ENCODE peak calls at places on chromosomes 13 and 19, in nine cellular contexts. One of them, this sample, is unnamed.

GRCh38 chr13:102904408-102904862 is 58.6 kb downstream of the ERCC5 start:
- DNase-seq in tibial artery: no peak
- DNase-seq in CD8-positive, alpha-beta memory T cell: no peak
- DNase-seq in WERI-Rb-1: no peak
- DNase-seq in heart right ventricle: no peak
- DNase-seq in right atrium auricular region: no peak
- DNase-seq in PC-3: peak
- DNase-seq in brain microvascular endothelial cell: no peak
- DNase-seq in CD8-positive, alpha-beta T cell: no peak
- DNase-seq in this sample: no peak

GRCh38 chr13:52353116-52353718 is 52.8 kb downstream of the THSD1 start:
- DNase-seq in CD8-positive, alpha-beta memory T cell: no peak
- DNase-seq in PC-3: no peak
- DNase-seq in tibial artery: no peak
- DNase-seq in brain microvascular endothelial cell: peak
- DNase-seq in heart right ventricle: no peak
- DNase-seq in right atrium auricular region: no peak
- DNase-seq in CD8-positive, alpha-beta T cell: no peak
- DNase-seq in WERI-Rb-1: no peak
- DNase-seq in this sample: no peak

GRCh38 chr19:4052993-4053422 is 13.7 kb downstream of the ZBTB7A start:
- DNase-seq in WERI-Rb-1: no peak
- DNase-seq in heart right ventricle: no peak
- DNase-seq in right atrium auricular region: no peak
- DNase-seq in brain microvascular endothelial cell: no peak
- DNase-seq in CD8-positive, alpha-beta memory T cell: no peak
- DNase-seq in PC-3: peak
- DNase-seq in tibial artery: no peak
- DNase-seq in CD8-positive, alpha-beta T cell: no peak
- DNase-seq in this sample: no peak

GRCh38 chr19:55212447-55212846 is 3.1 kb upstream of the PTPRH start:
- DNase-seq in CD8-positive, alpha-beta T cell: peak
- DNase-seq in PC-3: peak
- DNase-seq in WERI-Rb-1: no peak
- DNase-seq in CD8-positive, alpha-beta memory T cell: no peak
- DNase-seq in heart right ventricle: no peak
- DNase-seq in tibial artery: no peak
- DNase-seq in right atrium auricular region: no peak
- DNase-seq in brain microvascular endothelial cell: no peak
- DNase-seq in this sample: no peak

GRCh38 chr13:102571075-102571474 is 25.7 kb upstream of the TPP2 start:
- DNase-seq in CD8-positive, alpha-beta memory T cell: no peak
- DNase-seq in brain microvascular endothelial cell: no peak
- DNase-seq in PC-3: peak
- DNase-seq in heart right ventricle: no peak
- DNase-seq in WERI-Rb-1: no peak
- DNase-seq in CD8-positive, alpha-beta T cell: no peak
- DNase-seq in right atrium auricular region: no peak
- DNase-seq in tibial artery: no peak
- DNase-seq in this sample: no peak

GRCh38 chr13:41459754-41460111 is 2.4 kb downstream of the RGCC start:
- DNase-seq in heart right ventricle: no peak
- DNase-seq in CD8-positive, alpha-beta memory T cell: no peak
- DNase-seq in CD8-positive, alpha-beta T cell: no peak
- DNase-seq in WERI-Rb-1: no peak
- DNase-seq in right atrium auricular region: no peak
- DNase-seq in PC-3: no peak
- DNase-seq in brain microvascular endothelial cell: no peak
- DNase-seq in tibial artery: no peak
- DNase-seq in this sample: no peak

GRCh38 chr13:31204592-31204991 is 4.8 kb downstream of the B3GLCT start:
- DNase-seq in heart right ventricle: no peak
- DNase-seq in CD8-positive, alpha-beta T cell: no peak
- DNase-seq in tibial artery: no peak
- DNase-seq in PC-3: peak
- DNase-seq in brain microvascular endothelial cell: peak
- DNase-seq in WERI-Rb-1: peak
- DNase-seq in CD8-positive, alpha-beta memory T cell: no peak
- DNase-seq in right atrium auricular region: no peak
- DNase-seq in this sample: no peak

GRCh38 chr13:39132286-39132685 is 94.0 kb downstream of the NHLRC3 start:
- DNase-seq in CD8-positive, alpha-beta memory T cell: no peak
- DNase-seq in heart right ventricle: no peak
- DNase-seq in CD8-positive, alpha-beta T cell: no peak
- DNase-seq in brain microvascular endothelial cell: no peak
- DNase-seq in right atrium auricular region: no peak
- DNase-seq in WERI-Rb-1: no peak
- DNase-seq in tibial artery: no peak
- DNase-seq in PC-3: peak
- DNase-seq in this sample: no peak

GRCh38 chr19:35872180-35872579 is 3.8 kb downstream of the APLP1 start:
- DNase-seq in WERI-Rb-1: no peak
- DNase-seq in heart right ventricle: no peak
- DNase-seq in CD8-positive, alpha-beta memory T cell: no peak
- DNase-seq in PC-3: no peak
- DNase-seq in tibial artery: no peak
- DNase-seq in right atrium auricular region: no peak
- DNase-seq in CD8-positive, alpha-beta T cell: no peak
- DNase-seq in brain microvascular endothelial cell: no peak
- DNase-seq in this sample: no peak

GRCh38 chr13:51230473-51231105 is 8.4 kb downstream of the FAM124A start:
- DNase-seq in tibial artery: no peak
- DNase-seq in brain microvascular endothelial cell: peak
- DNase-seq in PC-3: no peak
- DNase-seq in heart right ventricle: peak
- DNase-seq in WERI-Rb-1: peak
- DNase-seq in CD8-positive, alpha-beta T cell: no peak
- DNase-seq in CD8-positive, alpha-beta memory T cell: no peak
- DNase-seq in right atrium auricular region: peak
- DNase-seq in this sample: no peak

DNA sequence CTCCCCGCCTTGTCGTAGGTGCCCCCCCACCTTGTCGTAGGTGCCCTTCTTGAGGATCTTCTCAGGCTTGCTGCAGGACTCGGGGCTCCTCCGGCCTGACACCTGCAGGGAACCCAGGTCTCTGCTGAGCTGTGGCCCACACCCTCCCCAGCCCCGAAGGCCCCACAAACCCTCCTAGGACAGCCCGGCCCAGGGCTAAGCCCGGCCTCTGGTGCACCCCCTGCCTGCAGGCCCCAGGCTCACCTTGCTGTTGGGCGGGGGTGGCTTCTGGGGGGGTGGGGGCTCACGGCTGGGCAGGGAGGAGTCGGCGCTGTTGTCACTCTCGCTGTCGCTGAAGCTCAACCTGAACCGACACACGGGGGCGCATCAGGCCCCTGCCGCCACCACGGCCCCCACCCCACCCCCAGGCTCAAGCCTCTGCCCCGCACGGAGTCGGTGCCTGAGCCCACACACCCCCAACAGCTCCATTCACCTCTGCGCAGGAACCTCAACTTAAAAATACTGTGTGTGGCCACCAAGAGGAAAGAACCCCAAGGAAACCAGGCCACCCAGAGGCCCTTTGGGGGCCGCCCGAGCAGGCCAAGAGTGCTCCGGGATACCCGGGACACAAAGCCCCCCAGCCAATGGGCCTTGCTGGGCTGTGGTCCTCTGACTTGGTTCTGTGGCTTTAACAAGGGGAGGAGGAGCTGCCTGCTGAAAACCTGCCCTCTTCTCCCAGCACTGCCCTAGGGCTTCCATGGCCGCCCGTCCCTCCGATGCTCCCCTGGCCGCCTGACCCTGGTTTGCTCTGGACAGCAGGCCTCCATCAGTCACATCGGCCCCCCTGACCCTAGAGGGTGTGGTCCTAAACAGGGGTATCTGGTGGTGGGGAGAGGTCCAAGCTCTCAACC is 65.8 kb downstream of the MLLT1 start:
- DNase-seq in WERI-Rb-1: no peak
- DNase-seq in PC-3: no peak
- DNase-seq in CD8-positive, alpha-beta memory T cell: no peak
- DNase-seq in brain microvascular endothelial cell: no peak
- DNase-seq in CD8-positive, alpha-beta T cell: no peak
- DNase-seq in heart right ventricle: no peak
- DNase-seq in tibial artery: no peak
- DNase-seq in right atrium auricular region: no peak
- DNase-seq in this sample: no peak
- H3K27ac ChIP-seq in WERI-Rb-1: no peak
- H3K27ac ChIP-seq in PC-3: no peak
- H3K27ac ChIP-seq in CD8-positive, alpha-beta memory T cell: no peak
- H3K27ac ChIP-seq in brain microvascular endothelial cell: no peak
- H3K27ac ChIP-seq in CD8-positive, alpha-beta T cell: no peak
- H3K27ac ChIP-seq in heart right ventricle: no peak
- H3K27ac ChIP-seq in tibial artery: no peak
- H3K27ac ChIP-seq in right atrium auricular region: no peak
- H3K27ac ChIP-seq in this sample: no peak

GRCh38 chr13:76330216-76330615 is 556.0 kb downstream of the KCTD12 start:
- DNase-seq in PC-3: no peak
- DNase-seq in tibial artery: no peak
- DNase-seq in brain microvascular endothelial cell: no peak
- DNase-seq in right atrium auricular region: no peak
- DNase-seq in heart right ventricle: no peak
- DNase-seq in CD8-positive, alpha-beta memory T cell: no peak
- DNase-seq in WERI-Rb-1: no peak
- DNase-seq in CD8-positive, alpha-beta T cell: no peak
- DNase-seq in this sample: no peak

GRCh38 chr13:76326343-76326742 is 559.9 kb downstream of the KCTD12 start:
- DNase-seq in right atrium auricular region: no peak
- DNase-seq in PC-3: no peak
- DNase-seq in brain microvascular endothelial cell: no peak
- DNase-seq in CD8-positive, alpha-beta memory T cell: no peak
- DNase-seq in CD8-positive, alpha-beta T cell: no peak
- DNase-seq in heart right ventricle: no peak
- DNase-seq in WERI-Rb-1: no peak
- DNase-seq in tibial artery: no peak
- DNase-seq in this sample: no peak

GRCh38 chr13:76331948-76332712 is 554.1 kb downstream of the KCTD12 start:
- DNase-seq in WERI-Rb-1: no peak
- DNase-seq in CD8-positive, alpha-beta T cell: no peak
- DNase-seq in tibial artery: no peak
- DNase-seq in heart right ventricle: no peak
- DNase-seq in CD8-positive, alpha-beta memory T cell: no peak
- DNase-seq in brain microvascular endothelial cell: peak
- DNase-seq in right atrium auricular region: no peak
- DNase-seq in PC-3: no peak
- DNase-seq in this sample: no peak

GRCh38 chr13:76329004-76329403 is 557.2 kb downstream of the KCTD12 start:
- DNase-seq in right atrium auricular region: no peak
- DNase-seq in PC-3: no peak
- DNase-seq in tibial artery: no peak
- DNase-seq in CD8-positive, alpha-beta memory T cell: no peak
- DNase-seq in heart right ventricle: no peak
- DNase-seq in CD8-positive, alpha-beta T cell: no peak
- DNase-seq in WERI-Rb-1: no peak
- DNase-seq in brain microvascular endothelial cell: no peak
- DNase-seq in this sample: peak

DNA sequence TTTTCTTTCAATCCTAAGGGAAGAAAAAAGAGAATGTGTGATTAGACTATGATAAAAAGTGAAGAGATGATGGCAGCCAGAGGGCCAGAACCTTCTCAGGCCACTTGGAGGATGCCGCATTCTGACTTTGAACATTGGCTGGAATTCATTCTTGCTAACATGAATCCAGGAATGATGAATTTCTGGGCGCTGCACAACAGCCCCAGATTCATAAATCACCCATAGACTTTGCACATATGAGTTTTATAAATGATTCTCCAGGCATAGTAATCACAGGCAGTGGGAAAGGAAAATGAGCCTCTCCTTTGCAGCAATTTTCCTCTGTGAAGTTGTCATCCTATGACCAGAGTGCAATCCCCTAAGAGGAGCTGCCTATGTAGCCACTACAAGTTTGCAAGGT is 555.4 kb downstream of the KCTD12 start:
- DNase-seq in PC-3: no peak
- DNase-seq in WERI-Rb-1: no peak
- DNase-seq in brain microvascular endothelial cell: no peak
- DNase-seq in CD8-positive, alpha-beta T cell: no peak
- DNase-seq in CD8-positive, alpha-beta memory T cell: no peak
- DNase-seq in tibial artery: no peak
- DNase-seq in right atrium auricular region: no peak
- DNase-seq in heart right ventricle: no peak
- DNase-seq in this sample: no peak
- H3K27ac ChIP-seq in PC-3: no peak
- H3K27ac ChIP-seq in WERI-Rb-1: no peak
- H3K27ac ChIP-seq in brain microvascular endothelial cell: no peak
- H3K27ac ChIP-seq in CD8-positive, alpha-beta T cell: no peak
- H3K27ac ChIP-seq in CD8-positive, alpha-beta memory T cell: no peak
- H3K27ac ChIP-seq in tibial artery: no peak
- H3K27ac ChIP-seq in right atrium auricular region: no peak
- H3K27ac ChIP-seq in heart right ventricle: no peak
- H3K27ac ChIP-seq in this sample: no peak

GRCh38 chr13:98285852-98286594 is 109.0 kb upstream of the RNF113B start:
- DNase-seq in CD8-positive, alpha-beta memory T cell: no peak
- DNase-seq in right atrium auricular region: no peak
- DNase-seq in brain microvascular endothelial cell: no peak
- DNase-seq in WERI-Rb-1: peak
- DNase-seq in heart right ventricle: no peak
- DNase-seq in PC-3: no peak
- DNase-seq in CD8-positive, alpha-beta T cell: no peak
- DNase-seq in tibial artery: no peak
- DNase-seq in this sample: no peak

GRCh38 chr13:98286814-98287213 is 109.7 kb upstream of the RNF113B start:
- DNase-seq in PC-3: no peak
- DNase-seq in brain microvascular endothelial cell: no peak
- DNase-seq in CD8-positive, alpha-beta T cell: no peak
- DNase-seq in heart right ventricle: no peak
- DNase-seq in right atrium auricular region: no peak
- DNase-seq in WERI-Rb-1: no peak
- DNase-seq in tibial artery: no peak
- DNase-seq in CD8-positive, alpha-beta memory T cell: no peak
- DNase-seq in this sample: no peak

GRCh38 chr13:98284677-98285076 is 107.6 kb upstream of the RNF113B start:
- DNase-seq in brain microvascular endothelial cell: no peak
- DNase-seq in CD8-positive, alpha-beta memory T cell: no peak
- DNase-seq in right atrium auricular region: no peak
- DNase-seq in WERI-Rb-1: peak
- DNase-seq in PC-3: no peak
- DNase-seq in heart right ventricle: no peak
- DNase-seq in tibial artery: no peak
- DNase-seq in CD8-positive, alpha-beta T cell: no peak
- DNase-seq in this sample: no peak

GRCh38 chr13:98289339-98289935 is 112.4 kb upstream of the RNF113B start:
- DNase-seq in WERI-Rb-1: peak
- DNase-seq in CD8-positive, alpha-beta T cell: no peak
- DNase-seq in CD8-positive, alpha-beta memory T cell: no peak
- DNase-seq in brain microvascular endothelial cell: peak
- DNase-seq in PC-3: no peak
- DNase-seq in tibial artery: no peak
- DNase-seq in right atrium auricular region: no peak
- DNase-seq in heart right ventricle: no peak
- DNase-seq in this sample: no peak

GRCh38 chr13:98285317-98285716 is 108.2 kb upstream of the RNF113B start:
- DNase-seq in tibial artery: no peak
- DNase-seq in CD8-positive, alpha-beta memory T cell: no peak
- DNase-seq in right atrium auricular region: no peak
- DNase-seq in CD8-positive, alpha-beta T cell: no peak
- DNase-seq in heart right ventricle: no peak
- DNase-seq in WERI-Rb-1: peak
- DNase-seq in brain microvascular endothelial cell: no peak
- DNase-seq in PC-3: no peak
- DNase-seq in this sample: no peak
- H3K27ac ChIP-seq in tibial artery: no peak
- H3K27ac ChIP-seq in CD8-positive, alpha-beta memory T cell: no peak
- H3K27ac ChIP-seq in right atrium auricular region: no peak
- H3K27ac ChIP-seq in CD8-positive, alpha-beta T cell: no peak
- H3K27ac ChIP-seq in heart right ventricle: no peak
- H3K27ac ChIP-seq in WERI-Rb-1: peak
- H3K27ac ChIP-seq in brain microvascular endothelial cell: no peak
- H3K27ac ChIP-seq in PC-3: no peak
- H3K27ac ChIP-seq in this sample: no peak

GRCh38 chr13:46654956-46655726 is 102.2 kb downstream of the LRCH1 start:
- DNase-seq in CD8-positive, alpha-beta memory T cell: no peak
- DNase-seq in CD8-positive, alpha-beta T cell: no peak
- DNase-seq in tibial artery: no peak
- DNase-seq in PC-3: no peak
- DNase-seq in brain microvascular endothelial cell: no peak
- DNase-seq in WERI-Rb-1: no peak
- DNase-seq in right atrium auricular region: no peak
- DNase-seq in heart right ventricle: no peak
- DNase-seq in this sample: no peak
- H3K27ac ChIP-seq in CD8-positive, alpha-beta memory T cell: no peak
- H3K27ac ChIP-seq in CD8-positive, alpha-beta T cell: no peak
- H3K27ac ChIP-seq in tibial artery: peak
- H3K27ac ChIP-seq in PC-3: no peak
- H3K27ac ChIP-seq in brain microvascular endothelial cell: peak
- H3K27ac ChIP-seq in WERI-Rb-1: no peak
- H3K27ac ChIP-seq in right atrium auricular region: peak
- H3K27ac ChIP-seq in heart right ventricle: peak
- H3K27ac ChIP-seq in this sample: no peak